ENCODE peak calls at places on chromosomes 6 and 20, in four cellular contexts. V is Kasumi-1, W is pons, U is fibroblast of lung. S is an unnamed sample.

GRCh38 chr6:14263881-14264424 is 146.4 kb downstream of the CD83 start:
- DNase-seq in V (no peak), W (no peak), U (no peak), S (no peak)

GRCh38 chr6:5778317-5778857 is 228.3 kb downstream of the NRN1 start:
- DNase-seq in V (no peak), W (no peak), U (no peak), S (no peak)

GRCh38 chr20:38838326-38838725 is 32.8 kb downstream of the PPP1R16B start:
- DNase-seq in V (no peak), W (no peak), U (no peak), S (no peak)

GRCh38 chr6:39464067-39464466 is 141.6 kb upstream of the KCNK16 start:
- DNase-seq in V (no peak), W (no peak), U (no peak), S (no peak)

GRCh38 chr6:17431581-17431980 is 38.2 kb downstream of the CAP2 start:
- DNase-seq in V (no peak), W (peak; percentile 32), U (peak; percentile 76), S (no peak)

GRCh38 chr6:131290955-131291354 is 155.7 kb downstream of the AKAP7 start:
- DNase-seq in V (no peak), W (no peak), U (no peak), S (no peak)

GRCh38 chr6:42159431-42160024 is 13.6 kb upstream of the GUCA1A start:
- DNase-seq in V (no peak), W (no peak), U (no peak), S (no peak)

GRCh38 chr20:11159728-11160127 is 485.9 kb upstream of the JAG1 start:
- DNase-seq in V (no peak), W (peak; percentile 91), U (peak; percentile 83), S (no peak)

GRCh38 chr6:138289739-138290138 is 71.4 kb upstream of the PBOV1 start:
- DNase-seq in V (no peak), W (no peak), U (peak; percentile 3), S (peak; percentile 32)

GRCh38 chr6:26327450-26328264 is 37.3 kb upstream of the BTN3A2 start:
- DNase-seq in V (peak; percentile 57), W (peak; percentile 59), U (peak; percentile 68), S (peak; percentile 80)

GRCh38 chr20:60653111-60653845 is 598.8 kb upstream of the CDH4 start:
- DNase-seq in V (no peak), W (no peak), U (peak; percentile 51), S (peak; percentile 90)

GRCh38 chr20:22241609-22242008 is 342.8 kb downstream of the FOXA2 start:
- DNase-seq in V (no peak), W (no peak), U (no peak), S (no peak)

GRCh38 chr6:167588920-167589614 is 237.6 kb upstream of the AFDN start:
- DNase-seq in V (no peak), W (no peak), U (no peak), S (no peak)

GRCh38 chr6:167416676-167417430 is 92.0 kb downstream of the TTLL2 start:
- DNase-seq in V (no peak), W (no peak), U (no peak), S (no peak)

GRCh38 chr20:59743767-59744485 is 139.6 kb downstream of the PHACTR3 start:
- DNase-seq in V (no peak), W (no peak), U (no peak), S (peak; percentile 66)

GRCh38 chr6:169398342-169399105 is 144.9 kb upstream of the THBS2 start:
- DNase-seq in V (no peak), W (no peak), U (no peak), S (no peak)

GRCh38 chr6:166769648-166770047 is 142.6 kb upstream of the RPS6KA2 start:
- DNase-seq in V (no peak), W (no peak), U (no peak), S (no peak)

GRCh38 chr6:108555399-108556052 is 5.2 kb upstream of the FOXO3 start:
- DNase-seq in V (no peak), W (no peak), U (no peak), S (no peak)

GRCh38 chr6:167704396-167704801 is 122.3 kb upstream of the AFDN start:
- DNase-seq in V (no peak), W (no peak), U (no peak), S (no peak)